ENCODE peak calls at places on chromosomes 6 and 20, in five cellular contexts. D is lower lobe of right lung, H is tibial artery, K is SK-N-SH, I is brain microvascular endothelial cell. Q is an unnamed sample.

GRCh38 chr6:13787146-13787545 is 27.2 kb downstream of the MCUR1 start:
- DNase-seq in H (no peak), K (no peak), D (no peak), I (no peak), Q (peak; percentile 22)

GRCh38 chr6:77368660-77369313 is 94.5 kb downstream of the HTR1B start:
- DNase-seq in K (no peak), I (no peak), H (peak; percentile 25), D (peak; percentile 72), Q (no peak)

GRCh38 chr6:170344631-170345576 is 38.3 kb downstream of the FAM120B start:
- DNase-seq in I (peak; percentile 85), K (no peak), D (no peak), H (no peak), Q (peak; percentile 19)

GRCh38 chr6:41392249-41392648 is 56.8 kb downstream of the NCR2 start:
- DNase-seq in I (no peak), K (no peak), D (no peak), H (no peak), Q (no peak)

GRCh38 chr6:353642-354614 is 37.6 kb upstream of the IRF4 start:
- DNase-seq in I (no peak), H (no peak), D (peak; percentile 50), K (no peak), Q (no peak)

GRCh38 chr6:148593130-148593812 is 153.6 kb upstream of the UST start:
- DNase-seq in H (no peak), I (peak; percentile 75), K (no peak), D (peak; percentile 59), Q (no peak)

GRCh38 chr6:133992992-133993682 is 40.1 kb downstream of the TBPL1 start:
- DNase-seq in D (no peak), K (no peak), H (no peak), I (no peak), Q (no peak)

GRCh38 chr6:168355716-168356522 is 36.3 kb upstream of the DACT2 start:
- DNase-seq in K (peak; percentile 92), D (no peak), I (peak; percentile 19), H (no peak), Q (peak; percentile 91)

GRCh38 chr6:168563656-168564055 is 122.7 kb downstream of the SMOC2 start:
- DNase-seq in I (no peak), K (no peak), H (no peak), D (no peak), Q (peak; percentile 87)

GRCh38 chr6:8180327-8181161 is 78.2 kb upstream of the EEF1E1 start:
- DNase-seq in D (no peak), H (no peak), I (peak; percentile 89), K (no peak), Q (peak; percentile 69)

GRCh38 chr6:123380257-123380656 is 256.5 kb downstream of the TRDN start:
- DNase-seq in I (peak; percentile 3), H (no peak), K (peak; percentile 5), D (no peak), Q (peak; percentile 4)

GRCh38 chr6:137949686-137950390 is 82.8 kb downstream of the TNFAIP3 start:
- DNase-seq in D (no peak), H (no peak), K (no peak), I (no peak), Q (no peak)

GRCh38 chr20:51360451-51361230 is 181.9 kb downstream of the NFATC2 start:
- DNase-seq in K (no peak), D (no peak), H (no peak), I (peak; percentile 99), Q (no peak)

GRCh38 chr6:37688088-37688850 is 9.4 kb downstream of the MDGA1 start:
- DNase-seq in H (no peak), I (no peak), D (no peak), K (no peak), Q (no peak)

GRCh38 chr20:60294627-60295026 is 336.4 kb downstream of the CDH26 start:
- DNase-seq in K (no peak), H (no peak), I (no peak), D (no peak), Q (no peak)

GRCh38 chr6:63821442-63821841 is 185.8 kb downstream of the PHF3 start:
- DNase-seq in H (no peak), I (no peak), K (no peak), D (no peak), Q (no peak)

GRCh38 chr6:31163922-31164321 is 5.5 kb downstream of the TCF19 start:
- DNase-seq in I (no peak), H (no peak), K (no peak), D (no peak), Q (no peak)

GRCh38 chr6:31165986-31166385 is 4.5 kb downstream of the POU5F1 start:
- DNase-seq in K (no peak), H (no peak), I (no peak), D (no peak), Q (no peak)

GRCh38 chr6:31161216-31162126 is 3.1 kb downstream of the TCF19 start:
- DNase-seq in H (no peak), K (no peak), D (no peak), I (no peak), Q (no peak)

GRCh38 chr6:31158863-31159855 is 770 bp downstream of the TCF19 start:
- DNase-seq in I (peak; percentile 2), D (no peak), H (no peak), K (peak; percentile 51), Q (peak; percentile 89)

GRCh38 chr6:31162463-31163165 is 4.2 kb downstream of the TCF19 start:
- DNase-seq in D (no peak), H (no peak), K (no peak), I (no peak), Q (peak; percentile 79)
- H3K4me3 ChIP-seq in D (no peak overlapping the region), H (no peak overlapping the region), K (no peak overlapping the region), I (no peak overlapping the region), Q (no peak overlapping the region)

DNA sequence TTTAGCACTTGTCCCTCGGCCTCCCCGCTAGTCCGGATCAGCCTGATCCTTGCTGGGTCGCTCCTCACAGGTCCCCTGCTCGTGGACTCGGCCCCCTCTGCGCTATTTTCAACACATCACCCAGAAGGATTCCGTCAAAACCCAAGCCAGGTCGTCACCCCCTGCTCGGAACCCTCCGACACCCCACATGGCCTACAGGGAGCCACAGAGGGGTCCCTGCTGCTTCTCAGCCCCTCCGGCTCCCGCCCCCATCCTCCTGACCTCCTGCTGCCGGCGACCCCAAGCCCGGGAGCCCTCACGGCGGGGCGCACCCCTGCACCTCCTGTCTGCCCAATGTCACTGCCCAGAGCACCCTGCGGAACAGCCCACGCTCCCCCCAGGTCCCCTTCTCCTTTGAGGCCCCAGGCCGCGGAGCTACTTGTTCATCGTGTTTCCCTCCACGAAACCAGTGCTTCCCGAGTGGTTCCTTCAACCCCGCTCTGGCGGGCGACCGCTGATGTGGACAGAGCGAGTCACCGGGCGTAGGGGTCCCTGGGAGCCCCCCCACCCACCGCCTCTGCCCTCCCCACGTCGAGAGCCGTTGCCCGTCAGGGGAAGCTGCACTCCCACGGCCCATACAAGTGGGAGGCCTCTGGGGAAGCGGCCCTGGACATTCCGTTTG is 638 bp upstream of the MYL9 start:
- DNase-seq in D (peak; percentile 56), H (no peak), I (no peak), K (no peak), Q (peak; percentile 77)
- H3K4me3 ChIP-seq in D (peak overlapping the region; percentile 65), H (peak overlapping the region; percentile 85), I (peak overlapping the region; percentile 92), K (no peak overlapping the region), Q (peak overlapping the region; percentile 77)

DNA sequence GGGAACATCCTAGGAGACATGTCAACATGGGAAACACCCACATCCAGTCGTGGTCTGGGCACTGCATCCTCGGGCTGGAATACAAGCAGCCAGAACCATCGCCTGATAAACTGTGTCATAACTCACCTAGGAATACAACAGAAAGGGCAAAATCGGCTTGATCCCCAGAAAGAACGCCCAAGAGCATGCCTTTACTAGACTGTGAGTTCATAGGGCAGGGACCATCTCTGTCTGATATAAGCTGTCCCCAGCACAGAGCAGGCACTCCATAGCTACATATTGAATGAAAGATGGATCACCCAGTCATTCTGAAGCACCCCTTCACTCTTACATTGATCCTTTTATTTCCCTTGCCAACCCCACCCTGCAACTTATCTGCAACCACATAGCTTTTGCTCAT is 23.8 kb downstream of the RIPOR2 start:
- DNase-seq in K (no peak), H (no peak), I (no peak), D (no peak), Q (no peak)
- H3K4me3 ChIP-seq in K (no peak overlapping the region), H (no peak overlapping the region), I (no peak overlapping the region), D (peak overlapping the region; percentile 64), Q (no peak overlapping the region)

GRCh38 chr20:32508775-32509119 is 76.4 kb downstream of the NOL4L start:
- DNase-seq in D (no peak), H (no peak), I (no peak), K (no peak), Q (peak; percentile 22)

GRCh38 chr20:32509639-32510066 is 75.5 kb downstream of the NOL4L start:
- DNase-seq in D (no peak), H (no peak), K (peak; percentile 75), I (no peak), Q (peak; percentile 73)

GRCh38 chr20:32510601-32511357 is 74.4 kb downstream of the NOL4L start:
- DNase-seq in D (no peak), H (no peak), I (peak; percentile 4), K (no peak), Q (peak; percentile 73)

GRCh38 chr20:32511358-32512046 is 73.6 kb downstream of the NOL4L start:
- DNase-seq in I (no peak), H (no peak), D (no peak), K (no peak), Q (no peak)

GRCh38 chr20:32510120-32510600 is 75.0 kb downstream of the NOL4L start:
- DNase-seq in I (no peak), H (no peak), K (no peak), D (no peak), Q (no peak)
- H3K4me3 ChIP-seq in I (no peak overlapping the region), H (no peak overlapping the region), K (no peak overlapping the region), D (no peak overlapping the region), Q (no peak overlapping the region)

GRCh38 chr20:35657271-35657670 is 7.4 kb downstream of the CPNE1 start:
- DNase-seq in D (no peak), H (no peak), I (no peak), K (no peak), Q (no peak)

GRCh38 chr20:35662541-35662940 is 2.2 kb downstream of the CPNE1 start:
- DNase-seq in I (no peak), D (no peak), H (no peak), K (no peak), Q (no peak)

GRCh38 chr20:35661013-35661412 is 3.7 kb downstream of the CPNE1 start:
- DNase-seq in I (no peak), K (no peak), H (no peak), D (no peak), Q (no peak)

GRCh38 chr20:35661908-35662307 is 2.8 kb downstream of the CPNE1 start:
- DNase-seq in D (no peak), I (no peak), H (no peak), K (no peak), Q (no peak)

GRCh38 chr20:35660122-35660937 is 4.4 kb downstream of the CPNE1 start:
- DNase-seq in H (no peak), D (no peak), I (no peak), K (no peak), Q (no peak)
- H3K4me3 ChIP-seq in H (no peak overlapping the region), D (no peak overlapping the region), I (no peak overlapping the region), K (no peak overlapping the region), Q (no peak overlapping the region)

DNA sequence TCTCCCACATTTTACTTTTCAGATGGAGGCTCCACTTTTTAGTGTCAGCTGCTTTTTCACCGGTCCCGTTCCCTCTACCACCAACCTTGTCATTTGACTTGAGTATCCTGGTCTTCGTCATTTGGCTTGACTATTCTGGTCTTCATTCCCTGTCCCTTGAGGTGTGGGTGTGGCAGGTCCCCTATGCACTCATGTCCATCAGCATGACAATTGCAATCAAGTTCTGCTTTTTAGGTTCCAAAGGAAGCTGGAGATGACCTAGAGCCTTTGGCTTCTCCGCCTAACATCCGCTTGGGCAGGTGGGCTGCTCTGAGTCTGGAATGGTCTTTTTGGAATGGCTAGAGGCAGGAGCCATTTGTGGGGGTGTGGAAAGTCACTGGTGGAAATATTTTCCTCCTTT is 99.8 kb upstream of the MLN start:
- DNase-seq in I (no peak), D (no peak), H (no peak), K (no peak), Q (no peak)
- H3K4me3 ChIP-seq in I (no peak overlapping the region), D (no peak overlapping the region), H (no peak overlapping the region), K (no peak overlapping the region), Q (no peak overlapping the region)

Q was measured in H7.